ENCODE peak calls at places on chromosome 20, in four cellular contexts. W, Y, S and F are unnamed samples.

GRCh38 chr20:30486103-30486478 is 771.4 kb upstream of the DEFB115 start:
- DNase-seq in W (peak; percentile 14), Y (no peak), S (no peak), F (no peak)

GRCh38 chr20:10474606-10475184 is 39.6 kb downstream of the SLX4IP start:
- DNase-seq in W (peak; percentile 18), Y (no peak), S (no peak), F (no peak)

GRCh38 chr20:34251619-34252018 is 10.4 kb downstream of the ASIP start:
- DNase-seq in W (no peak), Y (no peak), S (no peak), F (no peak)

GRCh38 chr20:11917663-11918062 is at the start of gene BTBD3:
- DNase-seq in W (peak; percentile 12), Y (peak; percentile 83), S (peak; percentile 6), F (no peak)

GRCh38 chr20:36885355-36885754 is 9.4 kb downstream of the TLDC2 start:
- DNase-seq in W (no peak), Y (no peak), S (no peak), F (no peak)

GRCh38 chr20:54212871-54213270 is 5.0 kb downstream of the PFDN4 start:
- DNase-seq in W (no peak), Y (no peak), S (no peak), F (no peak)

GRCh38 chr20:51594999-51595532 is 52.5 kb upstream of the NFATC2 start:
- DNase-seq in W (peak; percentile 83), Y (peak; percentile 82), S (peak; percentile 51), F (peak; percentile 78)

GRCh38 chr20:3805594-3806264 is 9.6 kb downstream of the CDC25B start:
- DNase-seq in W (no peak), Y (peak; percentile 76), S (no peak), F (no peak)

GRCh38 chr20:8967641-8968245 is 101.1 kb upstream of the PLCB4 start:
- DNase-seq in W (no peak), Y (peak; percentile 47), S (no peak), F (no peak)

GRCh38 chr20:59625214-59625922 is 21.0 kb downstream of the PHACTR3 start:
- DNase-seq in W (no peak), Y (no peak), S (no peak), F (no peak)

GRCh38 chr20:25327521-25328235 is 63.0 kb downstream of the ABHD12 start:
- DNase-seq in W (no peak), Y (no peak), S (no peak), F (no peak)

GRCh38 chr20:62804632-62805364 is at the start of gene OGFR:
- DNase-seq in W (peak; percentile 97), Y (peak; percentile 51), S (no peak), F (no peak)

GRCh38 chr20:5650191-5650691 is 100.0 kb upstream of the SHLD1 start:
- DNase-seq in W (no peak), Y (no peak), S (no peak), F (no peak)

GRCh38 chr20:6501061-6501460 is 266.4 kb upstream of the BMP2 start:
- DNase-seq in W (no peak), Y (peak; percentile 95), S (no peak), F (peak; percentile 37)

GRCh38 chr20:4073852-4074741 is 58.7 kb upstream of the RNF24 start:
- DNase-seq in W (no peak), Y (no peak), S (no peak), F (no peak)

GRCh38 chr20:49508435-49509199 is 26.1 kb upstream of the KCNB1 start:
- DNase-seq in W (peak; percentile 80), Y (peak; percentile 41), S (peak; percentile 10), F (no peak)

GRCh38 chr20:11114382-11114781 is 440.6 kb upstream of the JAG1 start:
- DNase-seq in W (no peak), Y (no peak), S (no peak), F (no peak)

GRCh38 chr20:60209048-60209447 is 250.8 kb downstream of the CDH26 start:
- DNase-seq in W (no peak), Y (no peak), S (no peak), F (no peak)

GRCh38 chr20:46242390-46242789 is 65.9 kb downstream of the CDH22 start:
- DNase-seq in W (peak; percentile 23), Y (no peak), S (no peak), F (no peak)

GRCh38 chr20:47287609-47288144 is 68.8 kb downstream of the ZMYND8 start:
- DNase-seq in W (no peak), Y (no peak), S (no peak), F (no peak)

GRCh38 chr20:19791887-19792286 is 33.8 kb downstream of the RIN2 start:
- DNase-seq in W (no peak), Y (no peak), S (no peak), F (no peak)

GRCh38 chr20:44111712-44112335 is 75.2 kb downstream of the JPH2 start:
- DNase-seq in W (no peak), Y (peak; percentile 42), S (no peak), F (no peak)

GRCh38 chr20:25237610-25238318 is 10.1 kb upstream of the PYGB start:
- DNase-seq in W (no peak), Y (peak; percentile 99), S (peak; percentile 100), F (peak; percentile 86)